ENCODE peak calls at places on chromosomes 11 and 22, in five cellular contexts. H is stimulated activated naive CD8-positive, alpha-beta T cell treated with anti-CD3 and anti-CD28 coated beads, Interleukin-15, amount 100 ng/mL, for 72 hours; R is hippocampal formation; F is renal cortical epithelial cell; L is T-helper 9 cell. S is an unnamed sample.

GRCh38 chr11:33899383-33900037 is 7.6 kb upstream of the LMO2 start:
- DNase-seq in H (no peak), R (peak), F (peak), L (no peak), S (no peak)

GRCh38 chr11:6655020-6655789 is 404 bp downstream of the DCHS1 start:
- DNase-seq in H (peak), R (no peak), F (no peak), L (no peak), S (no peak)

GRCh38 chr22:42780070-42780540 is 59.4 kb upstream of the A4GALT start:
- DNase-seq in H (peak), R (peak), F (peak), L (peak), S (peak)

GRCh38 chr11:27558401-27558800 is 51.8 kb upstream of the LIN7C start:
- DNase-seq in H (no peak), R (no peak), F (no peak), L (no peak), S (no peak)

GRCh38 chr11:124194283-124194682 is 11.1 kb downstream of the OR10D3 start:
- DNase-seq in H (no peak), R (no peak), F (no peak), L (no peak), S (no peak)

GRCh38 chr11:119741369-119742262 is 12.6 kb upstream of the NECTIN1 start:
- DNase-seq in H (peak), R (peak), F (no peak), L (peak), S (peak)

GRCh38 chr11:12083380-12083779 is 27.0 kb upstream of the MICAL2 start:
- DNase-seq in H (no peak), R (no peak), F (no peak), L (no peak), S (no peak)

GRCh38 chr22:48950151-48950915 is 877.3 kb downstream of the BRD1 start:
- DNase-seq in H (no peak), R (no peak), F (no peak), L (no peak), S (no peak)

GRCh38 chr11:59273008-59273841 is 60.5 kb upstream of the MPEG1 start:
- DNase-seq in H (no peak), R (no peak), F (peak), L (no peak), S (no peak)

GRCh38 chr11:132992838-132993680 is 539.2 kb downstream of the OPCML start:
- DNase-seq in H (no peak), R (no peak), F (peak), L (no peak), S (no peak)

GRCh38 chr11:43942651-43943356 is 367 bp downstream of the C11orf96 start:
- DNase-seq in H (peak), R (peak), F (no peak), L (no peak), S (peak)

GRCh38 chr11:91219501-91219900 is 996.7 kb upstream of the CHORDC1 start:
- DNase-seq in H (no peak), R (no peak), F (no peak), L (no peak), S (no peak)

GRCh38 chr11:102940714-102941588 is 14.6 kb downstream of the MMP13 start:
- DNase-seq in H (peak), R (no peak), F (peak), L (no peak), S (peak)

GRCh38 chr11:45475135-45475534 is 189.0 kb upstream of the SYT13 start:
- DNase-seq in H (no peak), R (no peak), F (no peak), L (no peak), S (no peak)

GRCh38 chr11:96254087-96254486 is 88.9 kb downstream of the MAML2 start:
- DNase-seq in H (no peak), R (no peak), F (peak), L (no peak), S (no peak)

GRCh38 chr11:66388746-66389386 is 17.3 kb upstream of the SLC29A2 start:
- DNase-seq in H (peak), R (no peak), F (peak), L (peak), S (peak)

GRCh38 chr11:9625158-9625557 is 38.7 kb upstream of the SWAP70 start:
- DNase-seq in H (no peak), R (no peak), F (no peak), L (no peak), S (no peak)

GRCh38 chr22:26619510-26619909 is 1.7 kb upstream of the CRYBB1 start:
- DNase-seq in H (no peak), R (no peak), F (no peak), L (no peak), S (no peak)

GRCh38 chr11:34029176-34029575 is 22.4 kb upstream of the CAPRIN1 start:
- DNase-seq in H (no peak), R (no peak), F (no peak), L (no peak), S (no peak)

GRCh38 chr11:64466115-64466718 is 107.3 kb downstream of the RPS6KA4 start:
- DNase-seq in H (no peak), R (no peak), F (no peak), L (no peak), S (no peak)

GRCh38 chr22:45878051-45878764 is 98.8 kb downstream of the WNT7B start:
- DNase-seq in H (no peak), R (no peak), F (no peak), L (no peak), S (no peak)

GRCh38 chr22:46980392-46980791 is 217.9 kb downstream of the TBC1D22A start:
- DNase-seq in H (no peak), R (no peak), F (no peak), L (no peak), S (no peak)

GRCh38 chr11:44271286-44271685 is 38.7 kb downstream of the ALX4 start:
- DNase-seq in H (no peak), R (no peak), F (no peak), L (no peak), S (no peak)

GRCh38 chr22:46318576-46318975 is 16.9 kb upstream of the TRMU start:
- DNase-seq in H (no peak), R (no peak), F (no peak), L (no peak), S (no peak)

GRCh38 chr11:64482588-64482987 is 108.4 kb upstream of the SLC22A12 start:
- DNase-seq in H (no peak), R (no peak), F (no peak), L (no peak), S (no peak)

GRCh38 chr11:82995754-82996398 is 75.8 kb downstream of the RAB30 start:
- DNase-seq in H (no peak), R (no peak), F (no peak), L (no peak), S (no peak)

GRCh38 chr11:60658409-60658808 is 41.0 kb upstream of the MS4A8 start:
- DNase-seq in H (no peak), R (no peak), F (no peak), L (no peak), S (no peak)

GRCh38 chr22:26476705-26477340 is 6.8 kb downstream of the HPS4 start:
- DNase-seq in H (no peak), R (no peak), F (peak), L (no peak), S (no peak)

GRCh38 chr11:95137299-95137698 is 47.7 kb downstream of the ENDOD1 start:
- DNase-seq in H (no peak), R (no peak), F (no peak), L (no peak), S (no peak)

GRCh38 chr11:114228401-114229061 is 67.7 kb upstream of the NNMT start:
- DNase-seq in H (no peak), R (no peak), F (no peak), L (no peak), S (no peak)

GRCh38 chr11:74755395-74755995 is 6.8 kb downstream of the RNF169 start:
- DNase-seq in H (no peak), R (no peak), F (peak), L (no peak), S (no peak)

GRCh38 chr11:10441021-10441523 is 14.0 kb upstream of the AMPD3 start:
- DNase-seq in H (no peak), R (no peak), F (no peak), L (no peak), S (no peak)

GRCh38 chr11:3111919-3112690 is 53.0 kb downstream of the OSBPL5 start:
- DNase-seq in H (no peak), R (no peak), F (peak), L (no peak), S (no peak)

GRCh38 chr22:24809331-24809730 is 3.3 kb downstream of the SGSM1 start:
- DNase-seq in H (no peak), R (no peak), F (no peak), L (no peak), S (no peak)

GRCh38 chr11:114157476-114158050 is 98.1 kb downstream of the ZBTB16 start:
- DNase-seq in H (no peak), R (no peak), F (no peak), L (no peak), S (no peak)

GRCh38 chr11:117861151-117862018 is 15.1 kb downstream of the FXYD6 start:
- DNase-seq in H (no peak), R (no peak), F (no peak), L (no peak), S (peak)

GRCh38 chr22:26527574-26528465 is 15.5 kb upstream of the TFIP11 start:
- DNase-seq in H (no peak), R (no peak), F (no peak), L (no peak), S (no peak)

S was measured in HuH-7.5.